ENCODE peak calls at places on chromosomes 5 and 9, in seven cellular contexts. W is endothelial cell, G is cardiac fibroblast, J is RWPE1, H is foreskin fibroblast, U is neural crest cell, P is lower leg skin. S is an unnamed sample.

GRCh38 chr9:129889936-129890717 is 54.9 kb downstream of the USP20 start:
- DNase-seq in W (no peak), G (no peak), J (no peak), H (no peak), U (no peak), P (no peak), S (no peak)

GRCh38 chr9:107054146-107054545 is 191.2 kb downstream of the ZNF462 start:
- DNase-seq in W (no peak), G (no peak), J (no peak), H (no peak), U (no peak), P (no peak), S (no peak)

GRCh38 chr5:74192606-74193299 is 447.8 kb downstream of the ENC1 start:
- DNase-seq in W (no peak), G (peak; percentile 29), J (no peak), H (no peak), U (no peak), P (no peak), S (no peak)

GRCh38 chr9:97046228-97046627 is 7.3 kb upstream of the CTSV start:
- DNase-seq in W (no peak), G (no peak), J (peak; percentile 98), H (no peak), U (no peak), P (peak; percentile 58), S (no peak)

GRCh38 chr9:93899609-93900435 is 55.3 kb downstream of the BARX1 start:
- DNase-seq in W (no peak), G (no peak), J (no peak), H (no peak), U (no peak), P (no peak), S (peak; percentile 47)

GRCh38 chr9:124770359-124771020 is 621 bp downstream of the NR6A1 start:
- DNase-seq in W (peak; percentile 44), G (no peak), J (peak; percentile 69), H (no peak), U (no peak), P (no peak), S (no peak)

GRCh38 chr5:68215888-68216736 is 556 bp downstream of the PIK3R1 start:
- DNase-seq in W (no peak), G (peak; percentile 28), J (peak; percentile 67), H (no peak), U (peak; percentile 51), P (peak; percentile 43), S (peak; percentile 72)

GRCh38 chr9:32502459-32502858 is 23.5 kb downstream of the RIGI start:
- DNase-seq in W (no peak), G (peak; percentile 86), J (peak; percentile 29), H (peak; percentile 63), U (no peak), P (no peak), S (no peak)

GRCh38 chr5:122145906-122146305 is 16.6 kb downstream of the ZNF474 start:
- DNase-seq in W (no peak), G (no peak), J (no peak), H (no peak), U (no peak), P (no peak), S (no peak)

GRCh38 chr9:127972316-127972871 is 8.4 kb downstream of the EEIG1 start:
- DNase-seq in W (no peak), G (no peak), J (no peak), H (no peak), U (no peak), P (no peak), S (no peak)

GRCh38 chr9:22454021-22454420 is 7.4 kb downstream of the DMRTA1 start:
- DNase-seq in W (no peak), G (no peak), J (no peak), H (no peak), U (no peak), P (no peak), S (no peak)

GRCh38 chr5:168482361-168482760 is 3.9 kb upstream of the RARS1 start:
- DNase-seq in W (no peak), G (no peak), J (no peak), H (no peak), U (no peak), P (no peak), S (no peak)

GRCh38 chr5:124341066-124341943 is 405.1 kb downstream of the ZNF608 start:
- DNase-seq in W (no peak), G (peak; percentile 35), J (no peak), H (no peak), U (no peak), P (peak; percentile 33), S (no peak)

GRCh38 chr5:11890777-11891176 is 13.5 kb downstream of the CTNND2 start:
- DNase-seq in W (no peak), G (no peak), J (no peak), H (no peak), U (no peak), P (no peak), S (no peak)

GRCh38 chr5:6572825-6573380 is 59.9 kb downstream of the NSUN2 start:
- DNase-seq in W (no peak), G (no peak), J (no peak), H (no peak), U (no peak), P (peak; percentile 3), S (peak; percentile 55)

GRCh38 chr9:32884482-32884881 is 101.1 kb downstream of the TMEM215 start:
- DNase-seq in W (no peak), G (no peak), J (no peak), H (no peak), U (no peak), P (no peak), S (no peak)

GRCh38 chr5:59856324-59856723 is 37.2 kb downstream of the PDE4D start:
- DNase-seq in W (no peak), G (no peak), J (no peak), H (no peak), U (no peak), P (no peak), S (no peak)

DNA sequence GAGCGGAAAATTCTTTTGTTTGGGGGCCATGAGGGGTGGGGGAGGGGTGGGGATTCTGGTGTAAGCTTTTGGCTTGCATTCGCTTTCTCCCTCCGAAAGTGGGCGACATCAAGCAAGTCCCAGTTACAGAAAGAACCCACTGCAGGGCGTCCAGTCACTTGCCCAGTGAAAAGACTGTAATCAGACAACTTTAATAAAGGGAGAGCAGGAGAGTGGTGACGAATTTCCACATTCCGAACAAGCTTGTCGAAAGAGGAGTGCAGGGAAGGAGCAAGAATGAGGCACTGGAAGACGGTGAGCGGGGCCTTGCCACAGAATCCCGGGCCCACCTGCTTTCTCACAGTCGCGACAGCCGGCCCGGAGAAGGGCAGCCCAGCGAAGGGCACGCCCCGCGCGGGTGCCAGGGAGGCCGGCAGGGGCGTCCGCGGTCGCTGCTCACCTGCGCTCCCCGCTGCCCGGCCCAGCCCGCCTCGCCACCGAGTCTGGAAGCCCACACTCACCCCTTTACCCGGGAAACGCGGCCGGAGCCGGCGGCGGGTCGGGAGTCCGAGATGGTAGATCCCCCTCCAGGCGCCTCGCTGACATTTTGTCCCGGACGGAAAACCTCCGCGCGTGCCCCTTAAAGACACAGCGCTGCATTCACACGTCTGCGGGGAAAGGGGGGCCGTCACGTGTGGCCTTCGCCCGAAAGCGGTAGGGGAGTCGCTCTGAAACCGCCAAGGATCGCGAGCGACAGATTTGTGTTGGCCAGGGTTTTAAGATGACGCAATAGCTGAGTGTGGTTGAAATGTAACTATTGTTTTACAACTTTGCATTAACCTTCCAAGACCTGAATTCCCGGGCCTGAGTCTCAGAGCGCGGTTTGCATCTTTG is at the start of gene ZBED3:
- DNase-seq in W (peak; percentile 63), G (peak; percentile 83), J (peak; percentile 78), H (peak; percentile 80), U (peak; percentile 54), P (peak; percentile 72), S (peak; percentile 82)
- TF ChIP-seq CTCF in W (peak; percentile 14), G (no peak), J (peak; percentile 44), H (no peak), U (peak; percentile 46), P (no peak), S (peak; percentile 51)

DNA sequence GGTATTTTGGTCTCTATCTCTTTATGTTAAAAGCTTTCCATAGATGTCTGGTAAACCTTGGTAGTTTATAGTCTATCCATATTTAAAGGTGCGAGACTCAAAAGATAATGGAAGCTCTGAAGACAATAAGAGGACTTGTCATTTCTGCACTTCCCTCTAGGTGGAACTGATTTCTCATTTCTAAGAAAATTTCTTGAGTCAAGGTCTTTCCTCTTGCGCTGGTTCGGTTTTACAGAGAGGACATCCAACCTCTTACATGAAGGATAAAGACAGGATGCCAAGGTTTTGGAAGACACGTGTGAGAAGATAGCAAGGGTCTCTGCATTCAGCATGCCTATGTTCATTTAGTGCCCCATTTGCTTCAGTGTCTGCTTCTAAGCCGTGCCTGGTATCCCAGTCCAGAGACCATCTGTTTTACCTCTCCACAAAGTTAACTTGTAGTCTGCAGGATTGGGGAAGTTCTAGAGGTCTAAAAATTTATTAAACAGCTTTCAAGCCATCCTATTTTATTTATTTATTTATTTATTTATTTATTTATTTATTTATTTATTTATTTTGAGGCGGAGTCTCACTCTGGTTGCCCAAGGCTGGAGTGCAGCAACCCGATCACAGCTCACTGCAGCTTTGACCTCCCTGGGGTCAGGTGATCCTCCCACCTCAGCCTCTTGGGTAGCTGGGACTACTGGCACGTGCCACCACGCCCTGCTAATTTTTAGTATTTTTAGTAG is 41.6 kb downstream of the KIAA1191 start:
- DNase-seq in W (no peak), G (peak; percentile 11), J (peak; percentile 20), H (no peak), U (no peak), P (no peak), S (no peak)
- TF ChIP-seq CTCF in W (no peak), G (no peak), J (peak; percentile 27), H (no peak), U (peak; percentile 33), P (no peak), S (peak; percentile 48)

DNA sequence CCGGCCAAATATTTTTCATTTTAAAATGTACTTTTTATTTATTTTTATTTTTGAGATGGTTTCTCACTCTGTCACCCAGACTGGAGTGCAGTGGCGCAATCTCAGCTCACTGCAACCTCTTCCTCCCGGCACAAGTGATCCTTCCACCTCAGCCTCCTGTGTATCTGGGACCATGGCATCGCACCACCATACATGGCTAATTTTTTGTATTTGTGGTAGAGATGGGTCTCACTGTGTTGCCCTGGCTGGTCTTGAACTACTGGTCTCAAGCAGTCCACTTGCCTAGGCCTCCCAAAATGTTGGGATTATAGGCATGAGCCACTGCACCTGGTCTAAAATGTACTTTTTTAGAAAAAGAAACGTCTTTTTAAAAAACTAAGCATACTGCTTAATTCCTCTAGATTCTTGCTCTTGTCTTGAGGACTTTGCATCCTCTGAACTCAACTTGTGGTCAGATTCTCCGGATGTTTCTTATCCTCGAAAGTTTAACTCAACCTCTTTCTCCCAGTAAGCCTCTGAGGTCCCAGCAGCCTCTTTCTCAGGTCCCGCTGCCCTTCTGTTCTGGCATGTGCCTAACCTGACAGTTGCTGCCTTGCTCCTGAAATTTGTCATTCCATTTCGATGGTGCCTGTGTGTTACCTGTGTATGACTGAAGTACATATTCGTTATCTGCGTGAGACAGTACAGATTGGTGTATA is 63.0 kb downstream of the TRIO start:
- DNase-seq in W (no peak), G (no peak), J (no peak), H (no peak), U (no peak), P (no peak), S (no peak)
- TF ChIP-seq CTCF in W (no peak), G (no peak), J (no peak), H (no peak), U (no peak), P (no peak), S (no peak)

DNA sequence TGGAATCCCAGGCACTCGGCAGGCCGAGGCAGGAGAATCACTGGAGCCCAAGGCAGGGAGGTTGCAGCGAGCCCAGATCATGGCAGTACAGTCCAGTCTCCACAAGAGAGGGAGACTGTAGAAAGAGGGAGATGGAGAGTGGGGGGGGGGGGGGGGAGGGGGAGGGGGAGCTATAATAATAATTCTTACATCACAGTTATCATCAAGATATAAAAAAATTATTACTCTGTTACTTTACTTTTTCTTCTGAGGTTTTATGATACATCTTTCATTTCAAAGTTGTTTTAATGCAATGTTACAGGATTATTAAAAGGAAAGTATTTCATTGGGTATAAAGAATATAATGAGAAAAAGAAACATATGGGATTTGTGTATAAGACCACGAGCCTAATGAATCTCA is 17.8 kb upstream of the RAB3C start:
- DNase-seq in W (no peak), G (no peak), J (no peak), H (no peak), U (no peak), P (no peak), S (no peak)
- TF ChIP-seq CTCF in W (no peak), G (no peak), J (no peak), H (no peak), U (no peak), P (no peak), S (no peak)